ENCODE peak calls at places on chromosomes 5 and 9, in eight cellular contexts. U is amniotic stem cell; K is stimulated activated CD8-positive, alpha-beta memory T cell treated with anti-CD3 and anti-CD28 coated beads, Interleukin-15, amount 100 ng/mL, for 4 hours; W is foreskin fibroblast; H is activated CD8-positive, alpha-beta memory T cell treated with anti-CD3 and anti-CD28 coated beads, Interleukin-2, amount 10 ng/mL, durations not matched to agents 7 days and 5 days; Y is ELR; E is fibroblast of lung; O is RKO. B is an unnamed sample.

GRCh38 chr5:32779754-32780415 is 68.8 kb downstream of the NPR3 start:
- DNase-seq in H (no peak), E (no peak), K (no peak), Y (no peak), U (no peak), W (no peak), O (no peak), B (no peak)

GRCh38 chr9:3500044-3500443 is 25.8 kb downstream of the RFX3 start:
- DNase-seq in W (no peak), E (no peak), Y (no peak), U (no peak), K (no peak), H (no peak), O (no peak), B (no peak)

GRCh38 chr9:72365525-72366256 is 683 bp upstream of the ZFAND5 start:
- DNase-seq in H (peak), W (peak), Y (peak), K (peak), O (peak), E (peak), U (peak), B (peak)

GRCh38 chr9:71384343-71384742 is 262.9 kb upstream of the TRPM3 start:
- DNase-seq in O (no peak), H (no peak), Y (no peak), W (no peak), U (no peak), K (no peak), E (no peak), B (no peak)

GRCh38 chr5:10479226-10479721 is 37.6 kb downstream of the ROPN1L start:
- DNase-seq in K (no peak), W (peak), O (peak), U (peak), H (no peak), Y (peak), E (peak), B (peak)

GRCh38 chr5:16582081-16582480 is 34.7 kb downstream of the RETREG1 start:
- DNase-seq in W (no peak), U (no peak), H (no peak), Y (peak), K (no peak), O (no peak), E (no peak), B (no peak)

GRCh38 chr5:167644619-167645018 is 646.8 kb upstream of the WWC1 start:
- DNase-seq in O (peak), E (peak), W (no peak), Y (peak), K (no peak), U (no peak), H (no peak), B (peak)

GRCh38 chr5:173493846-173494245 is 122.6 kb downstream of the BOD1 start:
- DNase-seq in K (no peak), W (no peak), U (no peak), O (no peak), E (no peak), Y (no peak), H (no peak), B (no peak)

GRCh38 chr9:120733190-120733589 is 18.9 kb upstream of the MEGF9 start:
- DNase-seq in Y (no peak), W (peak), U (peak), E (peak), K (no peak), H (peak), O (no peak), B (peak)

GRCh38 chr9:98129451-98129881 is 10.4 kb upstream of the TRIM14 start:
- DNase-seq in W (no peak), K (no peak), H (no peak), Y (peak), U (no peak), O (no peak), E (no peak), B (no peak)

GRCh38 chr9:129626944-129627297 is 958 bp downstream of the NTMT1 start:
- DNase-seq in O (peak), W (peak), Y (peak), E (peak), K (no peak), U (no peak), H (no peak), B (peak)

GRCh38 chr9:18235181-18235908 is 238.6 kb upstream of the ADAMTSL1 start:
- DNase-seq in O (peak), K (no peak), Y (peak), W (no peak), E (no peak), H (no peak), U (no peak), B (no peak)

GRCh38 chr5:56616454-56617160 is 198.7 kb upstream of the MAP3K1 start:
- DNase-seq in K (no peak), H (no peak), Y (no peak), O (no peak), U (no peak), E (no peak), W (no peak), B (no peak)

GRCh38 chr9:36056896-36057295 is 20.2 kb downstream of the RECK start:
- DNase-seq in Y (no peak), U (no peak), O (no peak), H (no peak), W (no peak), E (no peak), K (no peak), B (peak)

GRCh38 chr9:33524431-33524947 is 438 bp downstream of the ANKRD18B start:
- DNase-seq in H (peak), Y (peak), O (no peak), K (no peak), E (no peak), U (no peak), W (no peak), B (no peak)

B was measured in fibroblast of pulmonary artery.